ENCODE peak calls at places on chromosome 7, in four cellular contexts. W is central memory CD8-positive, alpha-beta T cell; Y is stimulated activated CD4-positive, alpha-beta T cell treated with anti-CD3 and anti-CD28 coated beads, Interleukin-2, amount 100 ng/mL, for 48 hours; H is mesothelial cell of epicardium. Z is an unnamed sample.

GRCh38 chr7:19958309-19958896 is 185.0 kb upstream of the TMEM196 start:
- DNase-seq in W (no peak), Y (no peak), H (no peak), Z (no peak)

GRCh38 chr7:75814407-75814947 is 871 bp upstream of the CCL24 start:
- DNase-seq in W (no peak), Y (no peak), H (no peak), Z (no peak)

GRCh38 chr7:152030561-152030960 is 5.1 kb downstream of the GALNT11 start:
- DNase-seq in W (no peak), Y (no peak), H (no peak), Z (no peak)

GRCh38 chr7:30166155-30166840 is 31.5 kb downstream of the MTURN start:
- DNase-seq in W (no peak), Y (no peak), H (no peak), Z (no peak)

GRCh38 chr7:140196361-140197217 is 19.8 kb upstream of the KDM7A start:
- DNase-seq in W (no peak), Y (no peak), H (no peak), Z (no peak)

GRCh38 chr7:69367785-69368184 is 230.5 kb upstream of the AUTS2 start:
- DNase-seq in W (no peak), Y (no peak), H (no peak), Z (no peak)

GRCh38 chr7:106282374-106282773 is 2.4 kb downstream of the NAMPT start:
- DNase-seq in W (no peak), Y (no peak), H (no peak), Z (no peak)

GRCh38 chr7:24152356-24152755 is 131.6 kb upstream of the NPY start:
- DNase-seq in W (no peak), Y (no peak), H (no peak), Z (no peak)

GRCh38 chr7:27148031-27148775 is 629 bp upstream of the HOXA6 start:
- DNase-seq in W (no peak), Y (no peak), H (no peak), Z (no peak)

GRCh38 chr7:25168145-25168544 is 43.1 kb upstream of the CYCS start:
- DNase-seq in W (no peak), Y (no peak), H (no peak), Z (no peak)

GRCh38 chr7:158468225-158468624 is 119.4 kb downstream of the PTPRN2 start:
- DNase-seq in W (no peak), Y (no peak), H (no peak), Z (no peak)

Z was measured in upper lobe of right lung.